ENCODE peak calls at places on chromosome 1, in eight cellular contexts. N is fibroblast of lung, D is uterus, E is breast epithelium, B is cardiac muscle cell, V is ovary, Y is neural progenitor cell, X is dorsolateral prefrontal cortex. S is an unnamed sample.

GRCh38 chr1:226945106-226945857 is 5.2 kb downstream of the COQ8A start:
- DNase-seq in N (no peak), D (no peak), E (no peak), B (no peak), V (no peak), Y (peak; percentile 53), X (no peak), S (no peak)

GRCh38 chr1:156648951-156649350 is 7.0 kb downstream of the BCAN start:
- DNase-seq in N (no peak), D (no peak), E (no peak), B (no peak), V (no peak), Y (no peak), X (no peak), S (no peak)

GRCh38 chr1:230839166-230839565 is 29.2 kb downstream of the C1orf198 start:
- DNase-seq in N (no peak), D (no peak), E (no peak), B (no peak), V (no peak), Y (no peak), X (peak; percentile 60), S (no peak)

GRCh38 chr1:171883844-171884243 is 42.5 kb downstream of the DNM3 start:
- DNase-seq in N (no peak), D (no peak), E (no peak), B (no peak), V (no peak), Y (no peak), X (no peak), S (no peak)

GRCh38 chr1:205122489-205122882 is 708 bp upstream of the RBBP5 start:
- DNase-seq in N (no peak), D (no peak), E (no peak), B (no peak), V (no peak), Y (no peak), X (no peak), S (no peak)

GRCh38 chr1:7646981-7647901 is 123.9 kb upstream of the VAMP3 start:
- DNase-seq in N (peak; percentile 43), D (peak; percentile 44), E (peak; percentile 77), B (peak; percentile 73), V (peak; percentile 78), Y (peak; percentile 81), X (peak; percentile 63), S (no peak)

GRCh38 chr1:41783189-41783639 is 135.5 kb downstream of the HIVEP3 start:
- DNase-seq in N (peak; percentile 56), D (no peak), E (no peak), B (no peak), V (no peak), Y (no peak), X (peak; percentile 58), S (no peak)

GRCh38 chr1:224922404-224923164 is 6.9 kb upstream of the DNAH14 start:
- DNase-seq in N (peak; percentile 41), D (no peak), E (no peak), B (peak; percentile 52), V (no peak), Y (peak; percentile 58), X (no peak), S (no peak)

GRCh38 chr1:229130028-229130668 is 140.8 kb upstream of the RAB4A start:
- DNase-seq in N (no peak), D (no peak), E (no peak), B (no peak), V (no peak), Y (no peak), X (no peak), S (no peak)

GRCh38 chr1:214983126-214983869 is 99.2 kb upstream of the KCNK2 start:
- DNase-seq in N (peak; percentile 22), D (no peak), E (no peak), B (no peak), V (no peak), Y (no peak), X (no peak), S (no peak)

GRCh38 chr1:33133478-33134105 is 48.3 kb downstream of the TRIM62 start:
- DNase-seq in N (no peak), D (no peak), E (no peak), B (no peak), V (peak; percentile 44), Y (no peak), X (no peak), S (no peak)

GRCh38 chr1:20153000-20153418 is 13.9 kb downstream of the PLA2G2F start:
- DNase-seq in N (peak; percentile 18), D (no peak), E (no peak), B (no peak), V (no peak), Y (peak; percentile 30), X (peak; percentile 36), S (no peak)

GRCh38 chr1:154206212-154206611 is at the start of gene CFAP141:
- DNase-seq in N (no peak), D (no peak), E (no peak), B (no peak), V (no peak), Y (no peak), X (no peak), S (no peak)

GRCh38 chr1:164265232-164265631 is 293.8 kb upstream of the PBX1 start:
- DNase-seq in N (peak; percentile 8), D (peak; percentile 40), E (no peak), B (no peak), V (no peak), Y (no peak), X (no peak), S (no peak)

GRCh38 chr1:114345930-114346479 is 165.0 kb downstream of the TRIM33 start:
- DNase-seq in N (peak; percentile 19), D (peak; percentile 43), E (no peak), B (no peak), V (peak; percentile 48), Y (peak; percentile 36), X (peak; percentile 15), S (no peak)

GRCh38 chr1:212871976-212872375 is 13.9 kb downstream of the FLVCR1 start:
- DNase-seq in N (no peak), D (no peak), E (no peak), B (no peak), V (no peak), Y (no peak), X (no peak), S (no peak)

GRCh38 chr1:245363821-245364220 is 209.0 kb downstream of the KIF26B start:
- DNase-seq in N (peak; percentile 41), D (no peak), E (no peak), B (peak; percentile 35), V (no peak), Y (no peak), X (no peak), S (no peak)

GRCh38 chr1:107776898-107777663 is 187.9 kb downstream of the VAV3 start:
- DNase-seq in N (no peak), D (no peak), E (no peak), B (no peak), V (no peak), Y (no peak), X (no peak), S (peak; percentile 38)

GRCh38 chr1:10641976-10642375 is 154.5 kb downstream of the CASZ1 start:
- DNase-seq in N (no peak), D (no peak), E (no peak), B (no peak), V (no peak), Y (no peak), X (no peak), S (no peak)

GRCh38 chr1:29209173-29209572 is 21.6 kb downstream of the MECR start:
- DNase-seq in N (peak; percentile 32), D (no peak), E (no peak), B (no peak), V (no peak), Y (no peak), X (no peak), S (no peak)

GRCh38 chr1:47708658-47709301 is 270.9 kb downstream of the FOXD2 start:
- DNase-seq in N (no peak), D (no peak), E (no peak), B (peak; percentile 51), V (no peak), Y (peak; percentile 88), X (no peak), S (no peak)

GRCh38 chr1:3067301-3067670 is 1.7 kb upstream of the PRDM16 start:
- DNase-seq in N (no peak), D (no peak), E (no peak), B (no peak), V (no peak), Y (no peak), X (no peak), S (no peak)
- H3K4me3 ChIP-seq in N (no peak overlapping the region), D (no peak overlapping the region), E (no peak overlapping the region), B (peak overlapping the region; percentile 80), V (no peak overlapping the region), Y (peak overlapping the region; percentile 51), X (peak overlapping the region; percentile 57), S (no peak overlapping the region)

GRCh38 chr1:37002898-37003297 is 31.4 kb downstream of the GRIK3 start:
- DNase-seq in N (no peak), D (no peak), E (no peak), B (no peak), V (no peak), Y (no peak), X (no peak), S (no peak)
- TF ChIP-seq CTCF in N (no peak), D (no peak), E (no peak), B (no peak), V (no peak), Y (no peak), X (no peak), S (no peak)

DNA sequence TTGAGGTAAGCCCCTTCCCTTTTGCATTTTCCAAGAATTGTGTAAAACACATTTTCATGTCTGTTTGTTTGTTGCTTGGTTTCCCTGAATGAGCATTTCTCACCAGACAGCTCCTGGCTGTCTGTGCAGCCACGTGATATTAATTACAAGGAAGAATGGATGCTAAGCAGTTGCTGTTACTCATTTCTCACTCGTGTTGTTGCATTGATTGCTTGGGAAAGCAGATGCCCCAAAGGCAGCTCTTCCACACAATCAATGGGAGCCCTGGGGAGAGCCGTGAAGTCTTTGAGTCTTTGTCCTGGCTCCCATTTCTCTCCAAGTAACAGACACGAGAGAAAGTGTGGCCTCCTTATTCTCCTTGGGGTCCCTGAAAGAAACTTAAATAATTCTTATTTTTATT is 127.8 kb upstream of the CAMK1G start:
- DNase-seq in N (no peak), D (no peak), E (no peak), B (no peak), V (no peak), Y (peak; percentile 44), X (no peak), S (no peak)
- H3K4me3 ChIP-seq in N (no peak overlapping the region), D (no peak overlapping the region), E (no peak overlapping the region), B (no peak overlapping the region), V (no peak overlapping the region), Y (no peak overlapping the region), X (no peak overlapping the region), S (no peak overlapping the region)

GRCh38 chr1:64550505-64550904 is 80.6 kb downstream of the CACHD1 start:
- DNase-seq in N (no peak), D (no peak), E (no peak), B (no peak), V (no peak), Y (no peak), X (no peak), S (no peak)

GRCh38 chr1:64549464-64550239 is 79.7 kb downstream of the CACHD1 start:
- DNase-seq in N (no peak), D (no peak), E (no peak), B (no peak), V (no peak), Y (no peak), X (no peak), S (no peak)

GRCh38 chr1:64550946-64551345 is 81.0 kb downstream of the CACHD1 start:
- DNase-seq in N (no peak), D (no peak), E (no peak), B (no peak), V (no peak), Y (no peak), X (no peak), S (no peak)

GRCh38 chr1:64555947-64556346 is 86.0 kb downstream of the CACHD1 start:
- DNase-seq in N (no peak), D (no peak), E (no peak), B (no peak), V (no peak), Y (no peak), X (no peak), S (no peak)

GRCh38 chr1:64553285-64553684 is 83.4 kb downstream of the CACHD1 start:
- DNase-seq in N (no peak), D (no peak), E (no peak), B (peak; percentile 22), V (no peak), Y (no peak), X (no peak), S (no peak)
- TF ChIP-seq CTCF in N (no peak), D (no peak), E (no peak), B (no peak), V (no peak), Y (no peak), X (peak; percentile 25), S (no peak)